ENCODE peak calls at places on chromosomes 5 and 9, in seven cellular contexts. Z is prostate gland, L is testis, W is tibial nerve, Q is heart left ventricle, G is esophagus squamous epithelium, U is gastrocnemius medialis. Y is an unnamed sample.

GRCh38 chr9:121774715-121775613 is 123.5 kb downstream of the DAB2IP start:
- DNase-seq in Q (peak; percentile 6), L (no peak), U (peak; percentile 45), W (no peak), Z (no peak), G (no peak), Y (no peak)

GRCh38 chr9:136290508-136291000 is 13.3 kb downstream of the CCDC187 start:
- DNase-seq in Z (no peak), W (no peak), Q (no peak), L (no peak), U (no peak), G (no peak), Y (no peak)

GRCh38 chr5:56361398-56361797 is 128.3 kb upstream of the ANKRD55 start:
- DNase-seq in G (no peak), Z (no peak), U (no peak), Q (no peak), W (no peak), L (no peak), Y (no peak)

GRCh38 chr9:73042155-73042554 is 89.3 kb upstream of the ALDH1A1 start:
- DNase-seq in Z (no peak), L (no peak), G (no peak), Q (no peak), W (no peak), U (no peak), Y (no peak)

GRCh38 chr5:83026930-83027687 is 50.1 kb downstream of the TMEM167A start:
- DNase-seq in L (no peak), G (no peak), Z (no peak), Q (no peak), U (no peak), W (no peak), Y (no peak)

GRCh38 chr5:146902471-146902870 is 23.9 kb upstream of the PPP2R2B start:
- DNase-seq in Q (no peak), L (no peak), G (no peak), Z (no peak), W (no peak), U (no peak), Y (no peak)

GRCh38 chr5:1069720-1070088 is 42.2 kb downstream of the SLC12A7 start:
- DNase-seq in U (no peak), L (no peak), Q (no peak), Z (no peak), G (no peak), W (no peak), Y (no peak)

GRCh38 chr5:112084149-112084548 is 327.2 kb upstream of the NREP start:
- DNase-seq in W (no peak), U (no peak), G (no peak), L (no peak), Q (no peak), Z (no peak), Y (no peak)

GRCh38 chr9:21695874-21696341 is 106.5 kb upstream of the MTAP start:
- DNase-seq in Q (no peak), U (no peak), W (no peak), Z (no peak), L (no peak), G (no peak), Y (no peak)

GRCh38 chr5:39376293-39376714 is 12.0 kb upstream of the C9 start:
- DNase-seq in W (peak; percentile 80), Z (peak; percentile 32), L (peak; percentile 55), Q (no peak), U (no peak), G (no peak), Y (peak; percentile 23)

GRCh38 chr9:13282998-13283397 is 3.5 kb upstream of the MPDZ start:
- DNase-seq in W (no peak), L (no peak), G (no peak), U (no peak), Z (no peak), Q (no peak), Y (no peak)

GRCh38 chr5:133287500-133287899 is 235.7 kb downstream of the HSPA4 start:
- DNase-seq in W (peak; percentile 31), Z (no peak), L (peak; percentile 48), U (peak; percentile 74), Q (no peak), G (no peak), Y (no peak)

GRCh38 chr9:136687721-136688223 is 515 bp upstream of the AGPAT2 start:
- DNase-seq in L (no peak), G (no peak), U (peak; percentile 93), Z (no peak), W (no peak), Q (no peak), Y (peak; percentile 55)

DNA sequence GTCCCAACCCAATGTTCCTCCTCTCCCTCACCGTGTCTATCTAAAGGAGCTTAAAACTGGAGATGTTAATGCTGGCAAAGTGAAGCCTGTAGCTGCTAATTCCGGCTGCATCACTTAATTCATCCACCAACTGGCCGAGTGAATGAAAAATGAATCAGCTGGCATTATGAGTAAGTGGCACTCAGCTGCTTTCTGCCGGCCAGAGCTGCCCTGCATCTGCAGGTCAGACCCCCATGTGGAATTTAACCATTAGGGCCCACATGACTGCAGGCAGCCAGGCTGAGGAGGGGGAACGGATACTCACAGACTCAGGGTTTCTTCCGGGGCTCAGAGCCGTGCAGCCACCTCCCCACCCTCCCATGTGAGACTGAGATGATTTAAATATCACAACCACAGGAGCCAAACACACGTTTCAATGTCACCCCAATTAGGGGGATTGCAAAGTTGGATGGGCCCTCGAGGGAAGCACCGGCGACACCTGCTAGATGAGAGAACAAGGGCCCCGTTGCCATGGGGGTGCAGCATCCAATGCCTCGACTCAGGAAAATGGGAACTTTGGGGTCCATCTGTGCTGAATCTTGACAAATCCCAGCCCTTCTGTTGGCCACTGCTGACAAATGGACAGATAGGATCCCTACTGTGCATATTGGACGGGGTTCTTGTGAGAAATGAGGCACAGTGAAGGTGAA is 115.6 kb upstream of the ALDH1B1 start:
- DNase-seq in U (no peak), Q (no peak), W (no peak), G (no peak), L (no peak), Z (no peak), Y (no peak)
- H3K4me1 ChIP-seq in U (no peaks in the 10 kb centered on the region), Q (no peaks in the 10 kb centered on the region), W (no peaks in the 10 kb centered on the region), G (no peaks in the 10 kb centered on the region), L (no peaks in the 10 kb centered on the region), Z (no peaks in the 10 kb centered on the region), Y (no peaks in the 10 kb centered on the region)

GRCh38 chr5:180251887-180252286 is 40.0 kb downstream of the MAPK9 start:
- DNase-seq in U (no peak), Z (no peak), Q (no peak), G (no peak), L (no peak), W (no peak), Y (no peak)
- H3K9me3 ChIP-seq in U (peaks cover 31% of the 10 kb centered on the region), Z (peaks cover 13% of the 10 kb centered on the region), Q (peaks cover 30% of the 10 kb centered on the region), G (peaks cover 7% of the 10 kb centered on the region), L (no peaks in the 10 kb centered on the region), W (peaks cover 2% of the 10 kb centered on the region), Y (no peaks in the 10 kb centered on the region)

GRCh38 chr9:35689601-35690446 is at the start of gene TPM2:
- DNase-seq in Q (peak; percentile 87), Z (peak; percentile 44), L (peak; percentile 58), U (peak; percentile 78), G (no peak), W (peak; percentile 35), Y (peak; percentile 28)
- TF ChIP-seq POLR2A in Q (peak; percentile 42), Z (peak; percentile 43), L (no peak), U (peak; percentile 59), G (no peak), W (no peak), Y (no peak)

GRCh38 chr5:4576161-4576748 is 563.9 kb upstream of the ADAMTS16 start:
- DNase-seq in Z (no peak), L (no peak), U (no peak), G (no peak), Q (no peak), W (no peak), Y (no peak)

GRCh38 chr5:4584982-4585381 is 555.1 kb upstream of the ADAMTS16 start:
- DNase-seq in U (no peak), Q (no peak), L (no peak), W (peak; percentile 25), Z (no peak), G (no peak), Y (peak; percentile 43)

GRCh38 chr5:4580772-4581171 is 559.4 kb upstream of the ADAMTS16 start:
- DNase-seq in U (no peak), G (no peak), Z (no peak), W (no peak), L (no peak), Q (no peak), Y (no peak)

GRCh38 chr5:4579679-4580078 is 560.5 kb upstream of the ADAMTS16 start:
- DNase-seq in L (no peak), W (no peak), U (no peak), G (no peak), Z (no peak), Q (no peak), Y (no peak)

GRCh38 chr5:4581289-4581688 is 558.8 kb upstream of the ADAMTS16 start:
- DNase-seq in L (no peak), Q (no peak), G (no peak), U (no peak), W (no peak), Z (no peak), Y (no peak)
- H3K4me1 ChIP-seq in L (no peaks in the 10 kb centered on the region), Q (no peaks in the 10 kb centered on the region), G (no peaks in the 10 kb centered on the region), U (no peaks in the 10 kb centered on the region), W (no peaks in the 10 kb centered on the region), Z (no peaks in the 10 kb centered on the region), Y (no peaks in the 10 kb centered on the region)

GRCh38 chr5:131932235-131932634 is 13.2 kb downstream of the MEIKIN start:
- DNase-seq in W (no peak), L (no peak), G (no peak), U (no peak), Z (no peak), Q (no peak), Y (no peak)

GRCh38 chr5:131926168-131926567 is 19.3 kb downstream of the MEIKIN start:
- DNase-seq in W (no peak), Z (no peak), L (no peak), G (no peak), Q (no peak), U (no peak), Y (no peak)

DNA sequence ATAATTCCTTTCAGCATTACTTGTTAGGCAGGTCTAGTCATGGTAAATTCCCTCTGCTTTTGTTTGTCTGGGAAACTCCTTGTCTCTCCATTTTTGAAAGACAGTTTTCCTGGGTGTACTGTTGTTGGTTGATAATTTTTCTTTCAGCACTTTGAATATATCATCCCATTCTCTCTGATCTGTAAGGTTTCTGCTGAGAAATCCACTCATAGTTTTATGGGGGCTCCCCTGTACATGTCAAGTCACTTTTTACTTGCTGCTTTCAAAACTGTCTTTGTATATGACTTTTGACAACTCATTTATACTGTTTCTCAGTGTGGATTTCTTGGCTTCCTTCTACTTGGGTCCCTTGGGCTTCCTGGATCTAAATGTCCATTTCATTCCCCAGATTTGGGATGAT is 16.5 kb downstream of the MEIKIN start:
- DNase-seq in U (no peak), G (no peak), W (no peak), L (no peak), Q (no peak), Z (no peak), Y (no peak)
- H3K9me3 ChIP-seq in U (no peaks in the 10 kb centered on the region), G (no peaks in the 10 kb centered on the region), W (no peaks in the 10 kb centered on the region), L (no peaks in the 10 kb centered on the region), Q (peaks cover 6% of the 10 kb centered on the region), Z (no peaks in the 10 kb centered on the region), Y (no peaks in the 10 kb centered on the region)

GRCh38 chr5:61277190-61277589 is 54.9 kb upstream of the ZSWIM6 start:
- DNase-seq in G (no peak), Q (no peak), Z (no peak), W (no peak), L (no peak), U (no peak), Y (no peak)
- TF ChIP-seq POLR2A in G (no peak), Q (no peak), Z (no peak), W (no peak), L (no peak), U (no peak), Y (no peak)